ENCODE peak calls at places on chromosomes 13 and 19, in six cellular contexts. T is activated T-cell treated with anti-CD3 and anti-CD28 coated beads, Interleukin-2, amount 50 U/mL, for 72 hours; W is stimulated activated memory B cell treated with anti-CD40 and anti-IgM and Interleukin-4, amounts not matched to agents 10 μg/mL and 1 μg/mL and 100 μg/mL, for 72 hours; U is stimulated activated naive B cell treated with anti-CD40 and anti-IgM and Interleukin-4, amounts not matched to agents 10 μg/mL and 1 μg/mL and 100 μg/mL, for 72 hours; Q is memory B cell; Z is stimulated activated naive CD8-positive, alpha-beta T cell treated with anti-CD3 and anti-CD28 coated beads, Interleukin-15, Interleukin-2, amounts not matched to agents 100 U/mL and 50 U/mL, for 24 hours. J is an unnamed sample.

GRCh38 chr13:29187584-29187983 is 367.4 kb downstream of the MTUS2 start:
- ATAC-seq in T (no peak), W (no peak), U (no peak), Q (no peak), Z (no peak), J (no peak)

GRCh38 chr19:15479391-15480345 is at the start of gene PGLYRP2:
- ATAC-seq in T (peak), W (peak), U (peak), Q (no peak), Z (peak), J (no peak)

GRCh38 chr19:38661166-38661565 is 13.7 kb downstream of the ACTN4 start:
- ATAC-seq in T (no peak), W (no peak), U (no peak), Q (no peak), Z (no peak), J (no peak)

GRCh38 chr13:109422163-109422562 is 364.2 kb downstream of the IRS2 start:
- ATAC-seq in T (no peak), W (no peak), U (no peak), Q (no peak), Z (no peak), J (no peak)

GRCh38 chr19:12656899-12657571 is 9.5 kb downstream of the MAN2B1 start:
- ATAC-seq in T (no peak), W (peak), U (peak), Q (peak), Z (peak), J (no peak)

GRCh38 chr13:92126399-92126798 is 728.0 kb downstream of the GPC5 start:
- ATAC-seq in T (no peak), W (no peak), U (no peak), Q (no peak), Z (no peak), J (no peak)

GRCh38 chr19:38319421-38320258 is at the start of gene KCNK6:
- ATAC-seq in T (peak), W (peak), U (peak), Q (no peak), Z (peak), J (no peak)

GRCh38 chr19:46764817-46765291 is 18.6 kb upstream of the STRN4 start:
- ATAC-seq in T (no peak), W (no peak), U (no peak), Q (no peak), Z (no peak), J (no peak)

GRCh38 chr13:53255795-53256194 is 227.2 kb downstream of the OLFM4 start:
- ATAC-seq in T (no peak), W (no peak), U (no peak), Q (no peak), Z (no peak), J (no peak)

GRCh38 chr13:51832471-51833152 is 12.4 kb downstream of the TMEM272 start:
- ATAC-seq in T (peak), W (peak), U (peak), Q (peak), Z (peak), J (peak)

GRCh38 chr13:19601749-19602725 is 31.4 kb upstream of the MPHOSPH8 start:
- ATAC-seq in T (peak), W (peak), U (peak), Q (peak), Z (peak), J (peak)

GRCh38 chr19:18422530-18423191 is 3.5 kb downstream of the SSBP4 start:
- ATAC-seq in T (no peak), W (no peak), U (no peak), Q (no peak), Z (no peak), J (no peak)

GRCh38 chr19:52336976-52337375 is 933 bp downstream of the ZNF610 start:
- ATAC-seq in T (no peak), W (no peak), U (peak), Q (no peak), Z (no peak), J (no peak)

GRCh38 chr13:98508280-98509074 is 68.4 kb downstream of the STK24 start:
- ATAC-seq in T (no peak), W (no peak), U (no peak), Q (no peak), Z (no peak), J (no peak)

GRCh38 chr13:98484289-98485219 is 92.4 kb downstream of the STK24 start:
- ATAC-seq in T (peak), W (peak), U (peak), Q (no peak), Z (peak), J (peak)

GRCh38 chr13:28043224-28043623 is 54.7 kb upstream of the URAD start:
- ATAC-seq in T (no peak), W (peak), U (peak), Q (peak), Z (no peak), J (no peak)

GRCh38 chr19:48348039-48348438 is 15.7 kb downstream of the TMEM143 start:
- ATAC-seq in T (no peak), W (no peak), U (no peak), Q (no peak), Z (no peak), J (no peak)

GRCh38 chr19:49852631-49853126 is 1.7 kb downstream of the PTOV1 start:
- ATAC-seq in T (no peak), W (no peak), U (no peak), Q (no peak), Z (no peak), J (no peak)

GRCh38 chr13:102680133-102680717 is 14.6 kb downstream of the METTL21C start:
- ATAC-seq in T (no peak), W (no peak), U (no peak), Q (no peak), Z (no peak), J (no peak)

GRCh38 chr19:29978139-29978538 is 36.1 kb downstream of the URI1 start:
- ATAC-seq in T (no peak), W (no peak), U (peak), Q (no peak), Z (no peak), J (no peak)

GRCh38 chr19:11821474-11821873 is 7.4 kb downstream of the ZNF440 start:
- ATAC-seq in T (peak), W (no peak), U (peak), Q (no peak), Z (peak), J (no peak)

GRCh38 chr19:55439052-55439451 is 4.0 kb downstream of the SHISA7 start:
- ATAC-seq in T (no peak), W (no peak), U (no peak), Q (no peak), Z (no peak), J (no peak)

GRCh38 chr13:98050041-98050466 is 92.8 kb upstream of the FARP1 start:
- ATAC-seq in T (no peak), W (no peak), U (no peak), Q (no peak), Z (no peak), J (no peak)

GRCh38 chr19:3699071-3699740 is 1.1 kb downstream of the PIP5K1C start:
- ATAC-seq in T (no peak), W (no peak), U (peak), Q (no peak), Z (peak), J (peak)

GRCh38 chr13:109745702-109746101 is 40.7 kb downstream of the IRS2 start:
- ATAC-seq in T (no peak), W (no peak), U (no peak), Q (no peak), Z (no peak), J (no peak)

GRCh38 chr19:11131471-11131870 is 24.1 kb downstream of the SPC24 start:
- ATAC-seq in T (no peak), W (no peak), U (no peak), Q (no peak), Z (no peak), J (no peak)

GRCh38 chr19:38977445-38978314 is 2.1 kb upstream of the FBXO17 start:
- ATAC-seq in T (peak), W (peak), U (peak), Q (no peak), Z (peak), J (no peak)

GRCh38 chr19:9848060-9848459 is 12.9 kb downstream of the PIN1 start:
- ATAC-seq in T (peak), W (peak), U (no peak), Q (no peak), Z (no peak), J (no peak)

GRCh38 chr19:23273022-23273593 is 22.9 kb upstream of the ZNF724 start:
- ATAC-seq in T (no peak), W (no peak), U (no peak), Q (no peak), Z (no peak), J (no peak)

GRCh38 chr13:25881136-25881926 is 170.5 kb downstream of the SHISA2 start:
- ATAC-seq in T (no peak), W (no peak), U (no peak), Q (no peak), Z (no peak), J (no peak)

GRCh38 chr13:50358221-50358620 is 343.0 kb downstream of the KCNRG start:
- ATAC-seq in T (no peak), W (no peak), U (no peak), Q (no peak), Z (no peak), J (no peak)

GRCh38 chr19:18729933-18730530 is 46.6 kb downstream of the CRTC1 start:
- ATAC-seq in T (no peak), W (no peak), U (no peak), Q (no peak), Z (no peak), J (no peak)

GRCh38 chr13:30153871-30154426 is 153.4 kb downstream of the KATNAL1 start:
- ATAC-seq in T (no peak), W (peak), U (peak), Q (peak), Z (no peak), J (no peak)

GRCh38 chr13:46668302-46668720 is 115.3 kb downstream of the LRCH1 start:
- ATAC-seq in T (peak), W (peak), U (peak), Q (peak), Z (peak), J (no peak)

GRCh38 chr19:40739871-40740703 is 10.2 kb downstream of the ACTMAP start:
- ATAC-seq in T (no peak), W (no peak), U (no peak), Q (no peak), Z (no peak), J (peak)

GRCh38 chr19:35565016-35565856 is 1.8 kb upstream of the ATP4A start:
- ATAC-seq in T (no peak), W (peak), U (no peak), Q (no peak), Z (no peak), J (no peak)

GRCh38 chr13:73406454-73406853 is 347.6 kb downstream of the KLF5 start:
- ATAC-seq in T (no peak), W (no peak), U (no peak), Q (no peak), Z (no peak), J (no peak)

GRCh38 chr19:974564-975257 is 9.4 kb upstream of the WDR18 start:
- ATAC-seq in T (no peak), W (no peak), U (no peak), Q (no peak), Z (no peak), J (no peak)

GRCh38 chr13:44416297-44416696 is 42.7 kb downstream of the SERP2 start:
- ATAC-seq in T (no peak), W (no peak), U (peak), Q (no peak), Z (no peak), J (no peak)

J was measured in gastroesophageal sphincter.